ENCODE peak calls at places on chromosomes 4 and X, in ten cellular contexts. E is thoracic aorta, O is breast epithelium, H is A549, D is neural progenitor cell, P is endodermal cell, S is left ventricle myocardium inferior, Y is HCT116, M is astrocyte, U is GM23338. N is an unnamed sample.

GRCh38 chr4:82362565-82362964 is 11.2 kb downstream of the HNRNPD start:
- DNase-seq in E (no peak), O (no peak), H (no peak), D (no peak), P (peak), S (no peak), Y (no peak), M (no peak), U (no peak), N (no peak)

GRCh38 chr4:142846105-142846728 is at the start of gene INPP4B:
- DNase-seq in E (no peak), O (peak), H (no peak), D (peak), P (peak), S (peak), Y (peak), M (peak), U (peak), N (no peak)

GRCh38 chrX:147838465-147839131 is 73.1 kb upstream of the FMR1 start:
- DNase-seq in E (no peak), O (no peak), H (no peak), D (peak), P (no peak), S (no peak), Y (no peak), M (no peak), U (peak), N (no peak)

GRCh38 chr4:16916719-16917337 is 18.4 kb upstream of the LDB2 start:
- DNase-seq in E (no peak), O (no peak), H (peak), D (peak), P (peak), S (peak), Y (peak), M (no peak), U (peak), N (no peak)

GRCh38 chr4:163063891-163064290 is 102.8 kb downstream of the NAF1 start:
- DNase-seq in E (no peak), O (no peak), H (no peak), D (no peak), P (no peak), S (no peak), Y (peak), M (peak), U (no peak), N (no peak)

GRCh38 chrX:105701310-105702052 is 120.9 kb upstream of the NRK start:
- DNase-seq in E (no peak), O (no peak), H (no peak), D (no peak), P (no peak), S (no peak), Y (no peak), M (no peak), U (peak), N (no peak)

GRCh38 chr4:106414366-106414765 is 45.8 kb upstream of the GIMD1 start:
- DNase-seq in E (no peak), O (no peak), H (no peak), D (no peak), P (no peak), S (no peak), Y (no peak), M (peak), U (no peak), N (no peak)

GRCh38 chrX:2451456-2452316 is 49.1 kb downstream of the DHRSX start:
- DNase-seq in E (no peak), O (no peak), H (no peak), D (peak), P (peak), S (no peak), Y (peak), M (peak), U (peak), N (no peak)

GRCh38 chrX:72258174-72258573 is 18.9 kb downstream of the RPS4X start:
- DNase-seq in E (no peak), O (no peak), H (peak), D (no peak), P (no peak), S (no peak), Y (no peak), M (peak), U (no peak), N (no peak)

GRCh38 chrX:79366888-79367749 is at the start of gene ITM2A:
- DNase-seq in E (no peak), O (peak), H (no peak), D (peak), P (peak), S (peak), Y (no peak), M (no peak), U (peak), N (no peak)

GRCh38 chr4:165210566-165210965 is 3.2 kb downstream of the KLHL2 start:
- DNase-seq in E (no peak), O (no peak), H (no peak), D (no peak), P (no peak), S (no peak), Y (no peak), M (no peak), U (no peak), N (no peak)

GRCh38 chrX:47623540-47624027 is 3.9 kb upstream of the SYN1 start:
- DNase-seq in E (no peak), O (peak), H (peak), D (peak), P (peak), S (peak), Y (no peak), M (peak), U (peak), N (no peak)

GRCh38 chr4:98659741-98660507 is 1.5 kb upstream of the TSPAN5 start:
- DNase-seq in E (no peak), O (no peak), H (peak), D (no peak), P (no peak), S (no peak), Y (no peak), M (peak), U (no peak), N (no peak)

GRCh38 chrX:40418413-40419195 is 162.2 kb upstream of the ATP6AP2 start:
- DNase-seq in E (no peak), O (no peak), H (no peak), D (no peak), P (no peak), S (no peak), Y (no peak), M (peak), U (no peak), N (no peak)

DNA sequence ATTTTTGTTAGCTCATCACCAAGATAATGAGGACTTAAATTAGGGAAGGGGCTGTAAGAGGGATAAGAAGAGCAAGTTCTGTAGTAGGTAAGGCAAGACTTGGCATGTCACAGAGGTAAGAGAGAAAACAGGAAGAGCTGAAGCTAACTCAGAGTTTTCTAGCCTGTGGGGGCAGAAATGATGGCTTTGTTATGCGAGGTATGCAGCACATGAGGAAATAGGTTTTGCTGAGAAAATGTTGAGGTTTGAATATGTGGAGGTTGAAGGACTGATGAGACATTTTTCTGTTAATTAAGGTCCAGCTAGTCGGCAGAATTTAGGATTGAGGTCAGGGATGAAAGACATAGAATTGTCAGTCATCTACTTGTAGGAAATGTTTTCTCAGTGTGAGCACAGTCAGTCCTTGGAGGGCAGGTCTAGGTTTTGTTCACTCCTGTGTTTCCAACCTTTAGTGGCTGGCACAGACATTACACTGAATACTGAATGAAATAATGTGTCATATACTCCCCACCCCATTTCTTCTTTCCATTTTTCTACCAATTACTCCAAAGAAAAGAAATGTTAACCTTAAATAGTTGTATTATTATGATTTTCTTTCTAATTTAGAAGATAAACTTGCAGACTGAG is 154.0 kb upstream of the AADAT start:
- DNase-seq in E (no peak), O (no peak), H (no peak), D (no peak), P (no peak), S (no peak), Y (no peak), M (no peak), U (peak), N (no peak)
- H3K27ac ChIP-seq in E (peak), O (peak), H (no peak), D (no peak), P (no peak), S (no peak), Y (no peak), M (no peak), U (no peak), N (no peak)

GRCh38 chrX:43655151-43655676 is 885 bp upstream of the MAOA start:
- DNase-seq in E (no peak), O (peak), H (peak), D (peak), P (peak), S (peak), Y (no peak), M (peak), U (peak), N (peak)

GRCh38 chrX:43655961-43656494 is at the start of gene MAOA:
- DNase-seq in E (peak), O (peak), H (peak), D (peak), P (peak), S (peak), Y (no peak), M (no peak), U (peak), N (peak)

DNA sequence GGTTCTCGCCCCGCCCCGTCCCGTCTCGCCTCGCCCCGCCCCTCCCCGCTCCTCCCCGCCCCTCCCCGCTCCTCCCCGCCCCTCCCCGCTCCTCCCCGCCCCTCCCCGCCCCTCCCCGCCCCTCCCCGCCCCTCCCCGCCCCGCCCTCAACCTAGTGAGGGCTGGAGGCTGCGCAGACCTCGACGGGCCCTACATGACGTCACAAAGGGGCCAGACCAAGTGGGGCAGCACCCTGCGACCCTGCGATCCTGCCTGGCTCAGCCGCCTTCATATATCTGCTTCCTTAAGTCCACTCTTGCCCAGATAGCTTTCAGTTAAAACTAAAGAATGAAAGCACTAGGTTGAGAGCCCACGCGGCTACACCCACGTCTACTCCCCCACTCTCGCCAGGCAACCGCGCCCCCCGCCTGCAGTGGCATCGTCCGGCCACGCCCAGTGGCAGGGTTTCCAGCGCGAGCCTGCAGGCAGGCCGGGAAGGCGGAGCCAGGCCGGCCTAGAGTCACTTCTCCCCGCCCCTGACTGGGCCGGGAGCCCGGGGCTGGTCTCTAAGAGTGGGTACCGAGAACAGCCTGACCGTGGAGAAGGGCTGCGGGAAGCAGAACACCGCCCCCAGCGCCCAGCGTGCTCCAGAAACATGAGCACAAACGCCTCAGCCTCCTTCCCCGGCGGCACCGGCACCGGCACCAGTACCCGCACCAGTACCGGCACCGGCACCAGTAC is 1.5 kb upstream of the MAOA start:
- DNase-seq in E (peak), O (peak), H (peak), D (peak), P (peak), S (peak), Y (peak), M (peak), U (peak), N (peak)
- TF ChIP-seq CTCF in E (peak), O (no peak), H (no peak), D (peak), P (peak), S (peak), Y (peak), M (no peak), U (peak), N (no peak)

DNA sequence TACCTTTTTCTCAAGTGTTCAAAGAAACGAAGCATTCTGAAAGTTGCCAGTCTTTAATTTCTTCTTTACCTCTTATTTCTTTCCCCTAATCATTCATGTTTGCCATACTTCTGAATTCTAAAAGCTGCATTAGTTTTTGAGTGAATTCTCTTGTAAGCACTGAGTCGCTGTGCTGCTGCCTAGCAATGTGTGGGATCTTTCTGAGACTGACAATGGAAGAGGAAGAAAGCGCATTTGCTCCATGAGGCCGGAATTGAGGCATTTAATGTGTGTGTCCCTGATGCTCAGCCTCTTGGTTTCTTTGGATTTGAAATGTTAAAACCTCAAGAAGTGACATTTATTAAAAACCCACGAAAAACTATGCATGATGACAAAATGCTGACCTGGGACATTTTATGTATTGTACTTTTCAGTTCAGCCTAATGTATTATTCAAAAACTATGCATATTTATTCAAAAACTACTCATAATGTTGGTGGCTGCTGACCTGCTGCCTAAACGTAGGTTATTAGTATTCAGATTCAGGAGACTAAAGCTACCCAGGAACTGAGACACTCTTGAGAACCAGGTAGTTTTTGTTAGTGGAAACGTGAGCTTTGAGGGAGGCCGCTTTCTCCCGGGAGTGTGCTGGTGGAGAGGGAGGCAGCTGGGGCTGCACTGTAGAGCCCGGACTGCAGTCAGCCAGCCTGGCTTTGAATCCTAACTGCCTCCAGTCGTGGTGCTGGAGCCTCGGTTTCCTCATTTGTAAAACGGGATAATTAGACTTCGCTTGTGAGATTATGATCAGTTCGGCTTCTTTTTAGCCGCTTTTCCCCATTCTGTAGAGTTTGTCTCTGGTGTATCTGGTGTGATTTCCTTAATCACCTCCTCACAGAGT is 11.3 kb downstream of the RGS12 start:
- DNase-seq in E (no peak), O (peak), H (no peak), D (no peak), P (peak), S (no peak), Y (no peak), M (no peak), U (no peak), N (no peak)
- H3K27ac ChIP-seq in E (no peak), O (no peak), H (no peak), D (no peak), P (peak), S (no peak), Y (no peak), M (no peak), U (no peak), N (no peak)

DNA sequence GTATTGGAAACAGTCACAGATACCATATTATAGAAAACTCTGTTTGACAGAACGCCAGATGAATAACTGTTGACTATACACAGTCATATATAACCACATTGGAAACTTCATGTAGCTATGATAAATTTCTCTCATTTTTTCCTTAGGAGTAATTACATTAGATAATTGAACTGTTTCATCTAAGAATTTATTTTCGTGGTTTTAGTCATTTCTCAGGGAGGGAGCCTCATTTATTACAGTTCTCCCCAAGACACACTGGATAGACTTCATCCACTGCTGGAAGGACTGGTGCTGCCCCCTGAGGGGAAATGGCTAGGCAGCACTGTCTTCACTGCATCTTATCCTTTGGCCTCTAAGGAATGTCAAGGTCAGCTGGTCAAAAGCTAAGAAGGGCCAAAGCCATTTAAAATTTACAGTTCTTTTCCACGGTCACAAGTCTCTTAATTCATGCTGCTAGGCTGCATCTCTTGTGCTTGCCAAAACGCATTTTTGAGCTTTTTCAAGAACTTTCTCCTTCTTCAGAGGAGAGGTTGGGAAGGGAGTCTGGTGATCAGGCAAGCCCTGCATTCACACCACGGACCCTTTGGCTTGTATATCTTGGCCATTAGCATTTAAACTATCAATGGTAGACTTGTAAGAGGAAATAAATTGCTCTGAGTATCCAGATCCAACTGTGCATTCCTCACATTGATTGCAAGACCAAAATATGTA is 145.1 kb downstream of the CBR4 start:
- DNase-seq in E (no peak), O (no peak), H (no peak), D (no peak), P (peak), S (no peak), Y (no peak), M (peak), U (peak), N (no peak)
- TF ChIP-seq CTCF in E (no peak), O (no peak), H (no peak), D (peak), P (peak), S (peak), Y (peak), M (peak), U (peak), N (no peak)